ENCODE peak calls at places on chromosome 17, in four cellular contexts. C is stimulated activated CD8-positive, alpha-beta memory T cell treated with anti-CD3 and anti-CD28 coated beads, Interleukin-7, amount 100 ng/mL, for 1 hour; Z is mucosa of gallbladder; S is Calu3. Q is an unnamed sample.

GRCh38 chr17:61567045-61567802 is 23.8 kb downstream of the NACA2 start:
- DNase-seq in S (no peak), C (no peak), Z (no peak), Q (no peak)

GRCh38 chr17:45428954-45429337 is 3.7 kb downstream of the ARHGAP27 start:
- DNase-seq in S (no peak), Z (no peak), C (no peak), Q (no peak)

GRCh38 chr17:336110-337021 is 16.2 kb downstream of the RPH3AL start:
- DNase-seq in C (no peak), S (no peak), Z (peak), Q (peak)

GRCh38 chr17:35184274-35184673 is 9.9 kb downstream of the SLC35G3 start:
- DNase-seq in S (no peak), Z (no peak), C (no peak), Q (no peak)

GRCh38 chr17:81057079-81057730 is 22.3 kb downstream of the BAIAP2 start:
- DNase-seq in C (no peak), S (peak), Z (peak), Q (peak)

GRCh38 chr17:49187301-49187700 is 23.1 kb downstream of the GNGT2 start:
- DNase-seq in Z (no peak), C (no peak), S (no peak), Q (no peak)

GRCh38 chr17:29722411-29723198 is 99.9 kb upstream of the CORO6 start:
- DNase-seq in C (no peak), Z (peak), S (no peak), Q (peak)

GRCh38 chr17:40524243-40524965 is 23.0 kb upstream of the TNS4 start:
- DNase-seq in C (no peak), Z (no peak), S (no peak), Q (no peak)

GRCh38 chr17:48546924-48547838 is 2.3 kb upstream of the HOXB2 start:
- DNase-seq in S (no peak), Z (no peak), C (no peak), Q (no peak)

GRCh38 chr17:28704219-28704858 is 7.3 kb downstream of the PROCA1 start:
- DNase-seq in C (no peak), Z (no peak), S (no peak), Q (no peak)

GRCh38 chr17:59730268-59730834 is 22.9 kb downstream of the VMP1 start:
- DNase-seq in C (no peak), S (no peak), Z (no peak), Q (no peak)

GRCh38 chr17:53472586-53472985 is 350.1 kb upstream of the KIF2B start:
- DNase-seq in C (no peak), S (no peak), Z (no peak), Q (no peak)

GRCh38 chr17:49029841-49030240 is 32.7 kb downstream of the IGF2BP1 start:
- DNase-seq in Z (no peak), S (no peak), C (no peak), Q (no peak)

GRCh38 chr17:39818282-39819000 is 45.7 kb downstream of the IKZF3 start:
- DNase-seq in C (no peak), S (no peak), Z (no peak), Q (no peak)

Q was measured in left colon.